ENCODE peak calls at places on chromosomes 13 and 19, in nine cellular contexts. E, H, A, L, Y, N, V, Q and Z are unnamed samples.

GRCh38 chr13:48393698-48394085 is 19.2 kb downstream of the LPAR6 start:
- DNase-seq in E (no peak), H (no peak), A (no peak), L (no peak), Y (no peak), N (no peak), V (no peak), Q (no peak), Z (no peak)

GRCh38 chr19:42528354-42529247 is at the start of gene CEACAM1:
- DNase-seq in E (peak), H (peak), A (no peak), L (peak), Y (peak), N (no peak), V (peak), Q (peak), Z (peak)

GRCh38 chr19:39858541-39858940 is 12.4 kb upstream of the FBL start:
- DNase-seq in E (no peak), H (peak), A (no peak), L (no peak), Y (no peak), N (no peak), V (peak), Q (no peak), Z (no peak)

GRCh38 chr19:38370299-38370698 is 4.1 kb upstream of the PSMD8 start:
- DNase-seq in E (no peak), H (no peak), A (no peak), L (no peak), Y (no peak), N (no peak), V (no peak), Q (no peak), Z (no peak)

GRCh38 chr19:8141726-8142524 is 7.5 kb downstream of the FBN3 start:
- DNase-seq in E (no peak), H (no peak), A (no peak), L (no peak), Y (no peak), N (peak), V (no peak), Q (no peak), Z (no peak)

GRCh38 chr19:743168-743687 is 7.7 kb upstream of the MISP start:
- DNase-seq in E (no peak), H (no peak), A (no peak), L (no peak), Y (no peak), N (no peak), V (no peak), Q (no peak), Z (no peak)

GRCh38 chr13:90447735-90448103 is 899.8 kb upstream of the MIR17HG start:
- DNase-seq in E (no peak), H (peak), A (no peak), L (no peak), Y (peak), N (no peak), V (no peak), Q (no peak), Z (no peak)

GRCh38 chr13:24688901-24689300 is 8.7 kb downstream of the ATP12A start:
- DNase-seq in E (no peak), H (no peak), A (no peak), L (no peak), Y (no peak), N (no peak), V (no peak), Q (no peak), Z (no peak)

GRCh38 chr13:50323440-50324070 is 308.3 kb downstream of the KCNRG start:
- DNase-seq in E (no peak), H (no peak), A (no peak), L (no peak), Y (peak), N (no peak), V (no peak), Q (no peak), Z (no peak)

GRCh38 chr13:26557393-26558073 is at the start of gene WASF3:
- DNase-seq in E (no peak), H (peak), A (peak), L (no peak), Y (peak), N (peak), V (peak), Q (no peak), Z (peak)

GRCh38 chr13:67033170-67033569 is 197.0 kb downstream of the PCDH9 start:
- DNase-seq in E (no peak), H (no peak), A (no peak), L (no peak), Y (no peak), N (no peak), V (no peak), Q (no peak), Z (no peak)

GRCh38 chr19:4149518-4150288 is 3.7 kb upstream of the CREB3L3 start:
- DNase-seq in E (no peak), H (no peak), A (no peak), L (no peak), Y (peak), N (peak), V (no peak), Q (no peak), Z (no peak)

GRCh38 chr19:19064098-19064722 is 416 bp downstream of the SLC25A42 start:
- DNase-seq in E (no peak), H (no peak), A (no peak), L (no peak), Y (no peak), N (peak), V (peak), Q (no peak), Z (no peak)

GRCh38 chr13:112837371-112838037 is 131.5 kb upstream of the MCF2L start:
- DNase-seq in E (no peak), H (no peak), A (no peak), L (no peak), Y (peak), N (no peak), V (no peak), Q (no peak), Z (no peak)

GRCh38 chr19:29478578-29479565 is 46.9 kb upstream of the VSTM2B start:
- DNase-seq in E (no peak), H (no peak), A (peak), L (no peak), Y (peak), N (peak), V (peak), Q (no peak), Z (peak)